ENCODE peak calls at places on chromosomes 4 and X, in six cellular contexts. X is HS-5, N is endodermal cell, K is amygdala, L is T-helper 22 cell, P is IMR-90. R is an unnamed sample.
A peak's percentile ranks its signal among the peaks of the same experiment; 100 is the strongest.

GRCh38 chr4:2714071-2714770 is 41.9 kb downstream of the TNIP2 start:
- DNase-seq in X (no peak), N (no peak), K (no peak), L (no peak), P (peak; percentile 71), R (no peak)

GRCh38 chr4:36747277-36748129 is 466.1 kb downstream of the DTHD1 start:
- DNase-seq in X (no peak), N (peak; percentile 84), K (no peak), L (no peak), P (no peak), R (no peak)

GRCh38 chr4:127708985-127709384 is 21.2 kb upstream of the SLC25A31 start:
- DNase-seq in X (no peak), N (no peak), K (no peak), L (no peak), P (peak; percentile 77), R (peak; percentile 96)

GRCh38 chr4:165604181-165604580 is 225.4 kb downstream of the CPE start:
- DNase-seq in X (no peak), N (no peak), K (no peak), L (no peak), P (no peak), R (no peak)

GRCh38 chr4:87038837-87039715 is 104.3 kb downstream of the AFF1 start:
- DNase-seq in X (peak; percentile 66), N (peak; percentile 86), K (no peak), L (no peak), P (peak; percentile 91), R (peak; percentile 17)

GRCh38 chr4:169582203-169582602 is 30.2 kb downstream of the NEK1 start:
- DNase-seq in X (no peak), N (no peak), K (no peak), L (no peak), P (no peak), R (no peak)

GRCh38 chr4:112361181-112361791 is 64.1 kb downstream of the ALPK1 start:
- DNase-seq in X (no peak), N (peak; percentile 91), K (no peak), L (no peak), P (peak; percentile 27), R (peak; percentile 55)

GRCh38 chr4:903066-904046 is 28.8 kb downstream of the GAK start:
- DNase-seq in X (no peak), N (peak; percentile 75), K (no peak), L (no peak), P (no peak), R (no peak)

GRCh38 chr4:128416921-128417320 is 129.3 kb upstream of the PGRMC2 start:
- DNase-seq in X (no peak), N (no peak), K (no peak), L (no peak), P (no peak), R (peak; percentile 39)

GRCh38 chr4:159505275-159505975 is 402.5 kb downstream of the RAPGEF2 start:
- DNase-seq in X (no peak), N (no peak), K (no peak), L (no peak), P (no peak), R (no peak)

GRCh38 chrX:109774136-109774535 is 41.1 kb upstream of the ACSL4 start:
- DNase-seq in X (no peak), N (no peak), K (no peak), L (no peak), P (no peak), R (no peak)

GRCh38 chrX:143536176-143536575 is 18.9 kb upstream of the SPANXN3 start:
- DNase-seq in X (no peak), N (no peak), K (no peak), L (no peak), P (no peak), R (peak; percentile 1)

GRCh38 chr4:2761035-2761923 is 5.1 kb upstream of the TNIP2 start:
- DNase-seq in X (no peak), N (peak; percentile 72), K (no peak), L (no peak), P (no peak), R (peak; percentile 35)

GRCh38 chrX:22059800-22060199 is 27.7 kb downstream of the PHEX start:
- DNase-seq in X (no peak), N (no peak), K (no peak), L (no peak), P (no peak), R (no peak)

GRCh38 chr4:153090670-153091385 is 113.4 kb upstream of the TRIM2 start:
- DNase-seq in X (no peak), N (no peak), K (no peak), L (no peak), P (no peak), R (no peak)